ENCODE peak calls at places on chromosomes 3 and 15, in four cellular contexts. B is GM12865, R is body of pancreas, Z is uterus. L is an unnamed sample.

GRCh38 chr3:124084398-124084881 is 92.5 kb upstream of the ROPN1 start:
- DNase-seq in B (no peak), R (no peak), Z (no peak), L (no peak)

GRCh38 chr3:187122261-187122660 is 17.0 kb downstream of the RPL39L start:
- DNase-seq in B (no peak), R (no peak), Z (no peak), L (no peak)

GRCh38 chr3:125395091-125395490 is 20.0 kb upstream of the ZNF148 start:
- DNase-seq in B (no peak), R (no peak), Z (no peak), L (no peak)

GRCh38 chr3:58369876-58370275 is 37.2 kb downstream of the PXK start:
- DNase-seq in B (no peak), R (no peak), Z (no peak), L (no peak)

GRCh38 chr15:24761704-24762302 is 86.2 kb downstream of the NPAP1 start:
- DNase-seq in B (no peak), R (no peak), Z (no peak), L (no peak)

GRCh38 chr3:189512039-189512438 is 119.2 kb upstream of the TP63 start:
- DNase-seq in B (peak), R (no peak), Z (no peak), L (no peak)

GRCh38 chr15:32029862-32030781 is at the start of gene CHRNA7:
- DNase-seq in B (peak), R (peak), Z (no peak), L (peak)

GRCh38 chr3:59017617-59017984 is 32.2 kb downstream of the CFAP20DC start:
- DNase-seq in B (no peak), R (peak), Z (no peak), L (no peak)

GRCh38 chr3:23508464-23508863 is 297.3 kb upstream of the UBE2E1 start:
- DNase-seq in B (no peak), R (no peak), Z (no peak), L (no peak)

GRCh38 chr3:5480190-5480589 is 292.7 kb downstream of the EDEM1 start:
- DNase-seq in B (no peak), R (no peak), Z (no peak), L (no peak)

GRCh38 chr3:76965122-76965725 is 74.7 kb upstream of the ROBO2 start:
- DNase-seq in B (no peak), R (no peak), Z (no peak), L (no peak)

GRCh38 chr3:186824430-186825139 is 17.9 kb upstream of the ADIPOQ start:
- DNase-seq in B (no peak), R (no peak), Z (no peak), L (no peak)

GRCh38 chr15:66646799-66647198 is 55.2 kb upstream of the SMAD6 start:
- DNase-seq in B (no peak), R (no peak), Z (no peak), L (no peak)

GRCh38 chr15:74302821-74303359 is 64.6 kb downstream of the CYP11A1 start:
- DNase-seq in B (peak), R (peak), Z (peak), L (no peak)

GRCh38 chr15:59657635-59658125 is 365 bp upstream of the GTF2A2 start:
- DNase-seq in B (no peak), R (no peak), Z (peak), L (no peak)

GRCh38 chr3:195080125-195080524 is 190.8 kb downstream of the XXYLT1 start:
- DNase-seq in B (no peak), R (no peak), Z (no peak), L (no peak)

GRCh38 chr15:49492834-49493233 is 69.8 kb downstream of the FGF7 start:
- DNase-seq in B (no peak), R (no peak), Z (no peak), L (no peak)

GRCh38 chr3:122299872-122300460 is 25.1 kb upstream of the CSTA start:
- DNase-seq in B (peak), R (no peak), Z (no peak), L (no peak)

GRCh38 chr15:58292761-58293175 is 139.0 kb upstream of the LIPC start:
- DNase-seq in B (peak), R (no peak), Z (no peak), L (no peak)

GRCh38 chr3:52028572-52028971 is 27.8 kb downstream of the DUSP7 start:
- DNase-seq in B (no peak), R (peak), Z (no peak), L (no peak)

GRCh38 chr3:109224333-109224732 is 87.8 kb downstream of the C3orf85 start:
- DNase-seq in B (no peak), R (peak), Z (no peak), L (no peak)

GRCh38 chr3:50189274-50189673 is 2.1 kb upstream of the GNAT1 start:
- DNase-seq in B (peak), R (peak), Z (peak), L (no peak)

GRCh38 chr3:50126287-50127211 is 28.6 kb upstream of the SEMA3F start:
- DNase-seq in B (no peak), R (peak), Z (no peak), L (no peak)

GRCh38 chr3:71498053-71498452 is 85.5 kb downstream of the FOXP1 start:
- DNase-seq in B (no peak), R (no peak), Z (no peak), L (no peak)

GRCh38 chr3:182618085-182618732 is 175.1 kb upstream of the ATP11B start:
- DNase-seq in B (peak), R (no peak), Z (no peak), L (no peak)

GRCh38 chr3:51682079-51682478 is 11.0 kb downstream of the TEX264 start:
- DNase-seq in B (peak), R (peak), Z (peak), L (no peak)

GRCh38 chr15:52805351-52806283 is 15.5 kb upstream of the ONECUT1 start:
- DNase-seq in B (no peak), R (peak), Z (no peak), L (peak)

GRCh38 chr3:128238100-128238459 is 84.8 kb downstream of the EEFSEC start:
- DNase-seq in B (no peak), R (no peak), Z (no peak), L (no peak)

GRCh38 chr15:48865387-48866079 is 12.4 kb upstream of the EID1 start:
- DNase-seq in B (peak), R (no peak), Z (no peak), L (no peak)

GRCh38 chr3:51696954-51697353 is 9.9 kb upstream of the GRM2 start:
- DNase-seq in B (no peak), R (no peak), Z (no peak), L (no peak)

GRCh38 chr3:54951405-54951804 is 23.5 kb upstream of the LRTM1 start:
- DNase-seq in B (peak), R (peak), Z (peak), L (no peak)

GRCh38 chr3:31170932-31171670 is 276.6 kb upstream of the GADL1 start:
- DNase-seq in B (no peak), R (no peak), Z (no peak), L (no peak)

GRCh38 chr15:80701676-80702311 is 6.7 kb downstream of the ABHD17C start:
- DNase-seq in B (no peak), R (no peak), Z (no peak), L (no peak)

GRCh38 chr15:62648954-62649353 is 393.6 kb upstream of the TPM1 start:
- DNase-seq in B (peak), R (no peak), Z (no peak), L (no peak)

GRCh38 chr3:157077565-157077991 is 82.4 kb downstream of the CCNL1 start:
- DNase-seq in B (no peak), R (no peak), Z (no peak), L (no peak)

DNA sequence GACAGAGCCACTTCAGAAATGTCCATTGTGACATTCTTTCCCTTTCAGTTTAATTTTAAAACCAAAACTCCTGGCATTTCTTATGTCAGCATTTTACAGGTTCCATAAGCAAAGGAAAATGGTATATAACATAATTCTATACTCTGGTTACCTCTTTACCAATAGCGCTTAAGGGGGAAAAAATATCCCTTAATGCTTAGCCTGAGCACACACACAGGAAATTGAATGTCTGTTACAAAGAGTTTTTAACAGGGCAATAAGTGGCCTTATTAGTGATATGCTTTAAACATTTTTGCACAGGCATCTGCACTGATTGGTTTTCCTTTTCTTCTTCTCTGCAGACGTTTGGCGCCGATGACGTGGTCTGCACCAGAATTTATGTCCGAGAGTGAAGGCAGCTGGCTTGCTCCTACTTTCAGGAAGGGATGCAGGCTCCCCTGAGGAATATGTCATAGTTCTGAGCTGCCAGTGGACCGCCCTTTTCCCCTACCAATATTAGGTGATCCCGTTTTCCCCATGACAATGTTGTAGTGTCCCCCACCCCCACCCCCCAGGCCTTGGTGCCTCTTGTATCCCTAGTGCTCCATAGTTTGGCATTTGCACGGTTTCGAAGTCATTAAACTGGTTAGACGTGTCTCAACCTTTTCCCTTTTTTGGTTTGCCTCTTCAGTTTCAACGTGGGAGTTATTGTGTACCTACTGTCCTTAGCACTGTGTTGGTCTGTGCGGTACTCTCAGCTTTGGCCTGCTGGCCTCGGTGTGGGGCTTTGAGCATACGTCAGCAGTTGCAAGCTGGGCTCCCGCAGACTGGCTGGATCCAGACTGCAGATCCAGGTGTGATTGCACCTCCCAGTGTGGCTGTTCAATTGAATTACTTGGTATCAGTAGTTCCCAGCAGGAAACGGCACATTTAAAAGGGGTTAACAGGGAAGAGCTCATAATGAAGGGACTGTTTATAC is 7.7 kb downstream of the CRABP1 start:
- DNase-seq in B (no peak), R (no peak), Z (no peak), L (no peak)
- H3K4me3 ChIP-seq in B (no peak), R (no peak), Z (no peak), L (no peak)

GRCh38 chr3:11140054-11140712 is 14.1 kb upstream of the HRH1 start:
- DNase-seq in B (peak), R (no peak), Z (no peak), L (no peak)

GRCh38 chr3:11136116-11136515 is 18.2 kb upstream of the HRH1 start:
- DNase-seq in B (no peak), R (no peak), Z (no peak), L (no peak)

GRCh38 chr3:11137627-11137959 is 16.7 kb upstream of the HRH1 start:
- DNase-seq in B (no peak), R (no peak), Z (no peak), L (no peak)

GRCh38 chr3:11136871-11137626 is 17.2 kb upstream of the HRH1 start:
- DNase-seq in B (no peak), R (no peak), Z (peak), L (peak)

GRCh38 chr3:11138371-11138770 is 15.9 kb upstream of the HRH1 start:
- DNase-seq in B (no peak), R (no peak), Z (no peak), L (no peak)
- H3K4me3 ChIP-seq in B (no peak), R (no peak), Z (no peak), L (no peak)

GRCh38 chr15:40906947-40907802 is 12.9 kb downstream of the VPS18 start:
- DNase-seq in B (peak), R (peak), Z (no peak), L (peak)

GRCh38 chr15:40902605-40903561 is 8.6 kb downstream of the VPS18 start:
- DNase-seq in B (no peak), R (no peak), Z (no peak), L (peak)

GRCh38 chr15:40908095-40908494 is 13.8 kb downstream of the VPS18 start:
- DNase-seq in B (no peak), R (no peak), Z (no peak), L (no peak)

GRCh38 chr15:40906101-40906946 is 12.1 kb downstream of the VPS18 start:
- DNase-seq in B (peak), R (peak), Z (peak), L (peak)

DNA sequence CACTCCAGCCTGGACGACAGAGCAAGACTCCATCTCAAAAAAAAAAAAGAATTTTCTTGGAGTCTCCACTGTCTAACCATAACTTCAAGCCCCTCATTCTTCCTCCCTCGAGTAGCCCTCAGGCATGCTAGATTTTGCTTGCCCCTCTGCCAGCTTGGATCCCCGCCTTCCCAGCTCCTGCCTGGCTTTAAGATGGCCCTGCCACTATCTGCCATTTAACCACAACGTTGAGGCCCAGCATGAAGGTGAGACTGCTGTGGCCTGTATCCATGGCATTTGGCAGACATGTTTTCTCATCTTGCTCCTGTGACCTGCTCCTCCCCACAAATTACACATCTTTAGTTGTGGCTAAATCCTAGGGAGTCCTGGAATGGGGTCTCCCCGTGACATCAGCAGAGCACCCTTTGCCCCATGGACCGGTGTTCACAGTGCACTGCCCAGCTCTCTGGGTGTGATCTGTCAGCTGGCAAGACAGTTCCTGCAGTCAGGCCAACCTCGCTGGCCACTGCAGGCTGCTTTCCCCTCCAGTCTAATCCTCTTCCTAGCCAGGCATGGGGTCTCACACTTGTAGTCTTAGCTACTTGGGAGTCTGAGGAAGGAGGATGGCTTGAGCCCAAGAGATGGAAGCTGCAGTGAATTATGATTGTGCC is 10.4 kb downstream of the VPS18 start:
- DNase-seq in B (no peak), R (no peak), Z (no peak), L (no peak)
- H3K4me3 ChIP-seq in B (no peak), R (no peak), Z (no peak), L (no peak)

GRCh38 chr3:175020101-175020500 is 161.0 kb downstream of the NAALADL2 start:
- DNase-seq in B (no peak), R (no peak), Z (no peak), L (no peak)
- H3K4me3 ChIP-seq in B (no peak), R (no peak), Z (no peak), L (no peak)

DNA sequence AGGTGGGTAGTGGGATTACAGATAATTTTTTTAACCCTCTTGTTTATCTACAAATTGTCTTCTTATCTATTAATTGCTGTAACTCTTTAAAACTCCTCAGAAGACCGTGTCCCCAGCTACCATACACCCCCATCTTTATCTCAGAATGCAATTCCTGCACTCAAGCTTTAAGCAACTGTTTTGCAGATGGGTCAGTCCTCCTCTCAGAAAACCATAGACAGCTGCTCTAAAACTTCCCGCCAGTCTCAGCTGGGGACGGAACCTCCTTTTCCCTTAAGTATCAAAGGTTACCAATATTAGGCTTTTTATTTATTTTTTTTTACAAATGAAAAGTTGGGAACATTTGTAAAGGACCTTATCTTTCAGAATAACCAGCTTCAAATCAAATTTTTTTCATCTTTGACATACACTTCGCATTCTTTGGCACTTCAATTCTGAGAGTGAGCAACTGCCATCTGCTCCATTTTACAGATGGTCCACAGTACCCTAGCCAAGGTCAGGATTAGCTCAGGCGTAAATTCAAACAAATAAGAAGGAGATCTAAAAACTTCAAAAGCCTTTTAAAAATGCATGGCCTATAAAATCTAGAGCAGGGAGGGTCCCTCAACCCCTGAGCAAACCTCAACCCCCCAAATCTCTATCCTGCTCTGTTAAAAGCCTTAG is 1.2 kb downstream of the GATM start:
- DNase-seq in B (no peak), R (no peak), Z (no peak), L (no peak)
- H3K4me3 ChIP-seq in B (peak), R (peak), Z (peak), L (peak)

DNA sequence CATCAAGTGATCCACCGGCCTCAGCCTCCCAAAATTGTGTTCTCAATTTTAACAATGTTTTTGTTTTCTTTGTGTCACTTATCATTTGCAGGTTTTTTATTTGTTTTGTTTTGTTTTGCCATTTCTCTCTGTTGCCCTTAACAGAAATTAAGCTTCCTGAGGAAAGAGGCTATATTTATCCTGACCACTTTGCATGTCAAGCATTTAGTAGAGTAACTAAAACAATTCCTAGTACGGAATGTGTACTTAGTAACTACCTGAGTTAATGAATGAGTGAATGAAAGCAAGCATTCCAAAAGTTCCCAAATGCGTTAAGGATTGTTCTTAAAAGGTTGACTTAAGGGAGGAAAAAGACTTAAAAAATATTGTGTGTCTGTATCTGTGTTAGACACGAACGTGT is 193.1 kb downstream of the GBE1 start:
- DNase-seq in B (no peak), R (no peak), Z (no peak), L (no peak)
- H3K4me3 ChIP-seq in B (no peak), R (no peak), Z (no peak), L (no peak)

L was measured in RWPE2.